ENCODE peak calls at places on chromosomes 7 and 10, in seven cellular contexts. U is epithelial cell of esophagus, P is PC-9, G is endodermal cell, V is right cardiac atrium, T is tibial nerve, N is AG10803. C is an unnamed sample.

GRCh38 chr10:97762056-97762455 is 9.7 kb downstream of the SFRP5 start:
- DNase-seq in N (no peak), V (no peak), U (no peak), T (no peak), P (no peak), G (peak), C (no peak)

GRCh38 chr10:79184141-79184625 is 115.4 kb downstream of the ZMIZ1 start:
- DNase-seq in P (peak), V (no peak), T (no peak), N (peak), U (peak), G (peak), C (no peak)

GRCh38 chr7:80548790-80549530 is 37.1 kb upstream of the GNAT3 start:
- DNase-seq in G (no peak), U (no peak), N (peak), T (no peak), V (no peak), P (no peak), C (no peak)

GRCh38 chr7:85285502-85285901 is 98.6 kb upstream of the SEMA3D start:
- DNase-seq in G (no peak), T (no peak), P (no peak), V (no peak), U (no peak), N (no peak), C (no peak)

GRCh38 chr7:97064972-97065587 is 40.4 kb upstream of the DLX5 start:
- DNase-seq in T (no peak), U (peak), N (peak), G (peak), V (no peak), P (peak), C (peak)

GRCh38 chr7:6398943-6399342 is 48.8 kb downstream of the DAGLB start:
- DNase-seq in N (peak), T (no peak), U (peak), G (no peak), P (peak), V (peak), C (peak)

GRCh38 chr7:137081694-137082093 is 213.2 kb downstream of the CHRM2 start:
- DNase-seq in T (no peak), V (peak), G (no peak), U (peak), P (no peak), N (peak), C (no peak)

GRCh38 chr7:53697913-53698312 is 662.5 kb downstream of the POM121L12 start:
- DNase-seq in V (no peak), U (peak), N (no peak), G (no peak), P (no peak), T (no peak), C (no peak)

GRCh38 chr7:123754295-123754871 is 5.6 kb upstream of the WASL start:
- DNase-seq in V (no peak), T (no peak), U (peak), P (no peak), N (no peak), G (no peak), C (no peak)

GRCh38 chr10:131910663-131911314 is 10.0 kb downstream of the PPP2R2D start:
- DNase-seq in G (no peak), N (no peak), P (no peak), T (no peak), V (no peak), U (no peak), C (no peak)

GRCh38 chr7:117997862-117998825 is 124.9 kb upstream of the CTTNBP2 start:
- DNase-seq in U (peak), V (no peak), P (no peak), T (no peak), N (no peak), G (no peak), C (no peak)

GRCh38 chr10:79159785-79160184 is 91.0 kb downstream of the ZMIZ1 start:
- DNase-seq in T (no peak), P (no peak), U (no peak), G (no peak), N (peak), V (peak), C (no peak)

GRCh38 chr10:87618470-87619423 is 40.9 kb upstream of the PAPSS2 start:
- DNase-seq in P (no peak), T (no peak), N (no peak), V (no peak), U (no peak), G (no peak), C (no peak)

GRCh38 chr10:121216295-121216694 is 365.1 kb downstream of the WDR11 start:
- DNase-seq in U (no peak), V (no peak), N (no peak), T (no peak), P (no peak), G (no peak), C (no peak)

GRCh38 chr10:126972622-126973414 is 67.6 kb downstream of the DOCK1 start:
- DNase-seq in U (peak), N (peak), V (no peak), P (no peak), T (no peak), G (no peak), C (no peak)

GRCh38 chr7:18030758-18031157 is 3.1 kb upstream of the PRPS1L1 start:
- DNase-seq in G (no peak), V (no peak), T (no peak), U (no peak), P (no peak), N (no peak), C (no peak)

GRCh38 chr10:69224862-69225657 is 4.9 kb downstream of the HKDC1 start:
- DNase-seq in P (no peak), T (no peak), U (peak), G (no peak), N (peak), V (no peak), C (no peak)

GRCh38 chr7:20779041-20779440 is 7.6 kb downstream of the SP8 start:
- DNase-seq in U (no peak), N (no peak), G (peak), P (no peak), T (no peak), V (no peak), C (no peak)

GRCh38 chr7:20776214-20776875 is 10.3 kb downstream of the SP8 start:
- DNase-seq in G (peak), T (no peak), P (no peak), U (no peak), N (no peak), V (no peak), C (no peak)

GRCh38 chr7:20776942-20777341 is 9.7 kb downstream of the SP8 start:
- DNase-seq in T (no peak), P (no peak), V (no peak), G (peak), U (no peak), N (no peak), C (no peak)

GRCh38 chr7:20777377-20778062 is 9.2 kb downstream of the SP8 start:
- DNase-seq in U (no peak), T (no peak), G (no peak), N (no peak), P (no peak), V (no peak), C (peak)

DNA sequence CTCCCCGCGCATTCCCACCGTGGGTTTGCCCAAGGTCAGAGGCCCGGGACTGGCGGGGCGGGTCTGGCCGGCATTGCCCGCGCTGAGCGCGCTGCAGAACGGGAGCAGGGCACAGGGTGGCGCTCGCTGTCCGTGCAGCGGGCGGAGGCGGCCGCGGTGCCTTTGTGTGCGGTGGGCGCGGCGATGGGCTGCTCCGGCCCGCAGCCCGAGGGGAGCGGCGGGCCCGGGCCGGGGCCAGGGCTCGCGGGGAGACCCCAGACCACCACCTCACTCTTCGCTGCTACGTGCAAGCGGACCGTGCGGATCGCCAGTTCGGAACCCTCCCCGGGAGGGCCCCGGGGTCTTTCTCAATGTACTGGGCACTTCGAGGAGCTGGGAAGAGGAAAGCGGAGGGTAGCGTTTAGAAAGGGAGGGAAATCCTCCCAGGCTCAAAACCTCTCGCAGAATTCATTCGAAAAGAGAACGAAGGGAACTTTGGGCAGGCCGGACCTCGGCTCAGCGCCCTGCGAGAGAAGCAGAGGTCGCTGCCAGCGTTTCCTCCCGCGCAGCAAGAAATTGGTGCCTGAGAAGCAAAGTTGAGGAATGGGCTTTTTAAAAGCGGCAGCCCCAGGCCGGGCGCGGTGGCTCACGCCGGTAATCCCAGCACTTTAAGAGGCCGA is 8.5 kb downstream of the SP8 start:
- DNase-seq in U (peak), N (no peak), P (no peak), G (peak), T (no peak), V (no peak), C (peak)
- H3K4me3 ChIP-seq in U (peak), N (peak), P (no peak), G (peak), T (peak), V (peak), C (peak)

GRCh38 chr7:13333351-13333750 is 645.9 kb downstream of the ARL4A start:
- DNase-seq in T (no peak), P (no peak), G (no peak), U (no peak), N (no peak), V (no peak), C (no peak)

GRCh38 chr7:13336227-13336626 is 648.8 kb downstream of the ARL4A start:
- DNase-seq in G (no peak), N (peak), U (peak), V (no peak), P (no peak), T (no peak), C (no peak)
- H3K4me3 ChIP-seq in G (no peak), N (no peak), U (no peak), V (no peak), P (no peak), T (no peak), C (no peak)

GRCh38 chr10:31145986-31146385 is 114.3 kb upstream of the ZNF438 start:
- DNase-seq in N (no peak), V (no peak), P (no peak), T (no peak), G (no peak), U (no peak), C (no peak)

GRCh38 chr10:31147220-31147608 is 115.5 kb upstream of the ZNF438 start:
- DNase-seq in N (peak), U (peak), T (no peak), V (no peak), G (no peak), P (no peak), C (no peak)

GRCh38 chr10:31148955-31149354 is 117.3 kb upstream of the ZNF438 start:
- DNase-seq in G (no peak), V (no peak), N (no peak), U (no peak), T (no peak), P (no peak), C (no peak)

GRCh38 chr10:31143331-31143935 is 111.8 kb upstream of the ZNF438 start:
- DNase-seq in U (no peak), T (no peak), P (no peak), G (no peak), N (no peak), V (no peak), C (peak)

GRCh38 chr10:31146496-31147219 is 115.0 kb upstream of the ZNF438 start:
- DNase-seq in G (no peak), P (peak), U (peak), V (peak), N (peak), T (no peak), C (no peak)
- H3K4me3 ChIP-seq in G (no peak), P (no peak), U (no peak), V (no peak), N (no peak), T (no peak), C (no peak)

GRCh38 chr10:103053659-103054581 is 135.8 kb downstream of the CNNM2 start:
- DNase-seq in P (no peak), U (peak), N (peak), V (peak), T (peak), G (peak), C (peak)
- H3K4me3 ChIP-seq in P (no peak), U (no peak), N (peak), V (peak), T (peak), G (no peak), C (peak)

GRCh38 chr7:155455776-155456516 is 2.0 kb upstream of the EN2 start:
- DNase-seq in G (peak), P (no peak), T (no peak), U (no peak), N (no peak), V (no peak), C (no peak)

GRCh38 chr7:155456517-155456771 is 1.5 kb upstream of the EN2 start:
- DNase-seq in U (no peak), N (no peak), T (no peak), V (no peak), G (no peak), P (no peak), C (no peak)

GRCh38 chr7:155458317-155459132 is 596 bp downstream of the EN2 start:
- DNase-seq in V (no peak), P (no peak), T (no peak), N (no peak), G (no peak), U (no peak), C (no peak)

GRCh38 chr7:155457544-155458316 is at the start of gene EN2:
- DNase-seq in U (peak), G (peak), V (peak), N (no peak), T (no peak), P (no peak), C (no peak)

GRCh38 chr7:155456772-155457543 is 971 bp upstream of the EN2 start:
- DNase-seq in N (peak), T (peak), V (peak), G (peak), P (no peak), U (peak), C (peak)
- H3K4me3 ChIP-seq in N (peak), T (peak), V (peak), G (peak), P (no peak), U (peak), C (peak)

GRCh38 chr7:74252893-74253292 is 1.3 kb downstream of the RFC2 start:
- DNase-seq in U (no peak), G (no peak), P (no peak), T (no peak), V (no peak), N (no peak), C (no peak)
- H3K4me3 ChIP-seq in U (no peak), G (peak), P (peak), T (no peak), V (no peak), N (no peak), C (no peak)

DNA sequence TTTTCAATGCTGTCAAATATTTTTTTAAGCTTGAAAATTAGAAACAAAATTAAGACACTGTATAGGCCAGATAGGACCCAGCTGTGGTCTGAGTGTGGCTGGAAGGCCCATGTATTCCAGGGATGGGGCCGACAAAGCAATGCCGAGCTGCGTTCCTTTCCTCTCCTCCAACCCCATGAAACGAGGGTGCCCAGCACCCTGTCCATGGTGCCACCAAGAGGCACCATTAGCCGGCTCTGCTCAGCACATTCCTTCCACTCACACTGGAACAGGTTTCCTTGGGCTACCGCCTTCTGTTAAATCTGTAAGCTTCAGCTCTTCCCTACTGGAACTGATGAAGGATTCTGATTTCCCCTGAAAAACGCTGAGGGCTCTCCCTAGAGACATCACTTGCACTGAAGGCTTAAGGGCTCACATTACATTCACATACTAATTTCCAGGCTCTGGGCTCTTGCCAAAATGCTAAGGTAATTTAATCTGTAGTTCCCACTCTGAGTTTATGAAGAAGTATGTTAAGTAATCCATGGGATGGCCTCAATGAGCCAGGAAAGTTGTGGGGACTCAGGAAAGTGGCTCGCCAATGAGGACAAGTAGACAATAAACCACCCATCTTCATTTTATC is 73.7 kb upstream of the CAMK2B start:
- DNase-seq in U (no peak), T (no peak), V (no peak), P (no peak), G (no peak), N (no peak), C (no peak)
- H3K4me3 ChIP-seq in U (no peak), T (no peak), V (no peak), P (no peak), G (no peak), N (no peak), C (no peak)